ENCODE peak calls at places on chromosome 10, in four cellular contexts. Y is GM12878, V is HepG2, W is H1. P is an unnamed sample. For H3K4me1, the result is how much of the 10 kb centered on the place peaks cover.

GRCh38 chr10:4867520-4868356 is 41.7 kb downstream of the AKR1E2 start:
- DNase-seq in Y (no peak), V (no peak), W (no peak), P (peak)

GRCh38 chr10:124820121-124820520 is 18.5 kb downstream of the ABRAXAS2 start:
- DNase-seq in Y (no peak), V (no peak), W (no peak), P (no peak)

GRCh38 chr10:48273741-48274140 is 755 bp downstream of the FRMPD2 start:
- DNase-seq in Y (no peak), V (no peak), W (no peak), P (no peak)

GRCh38 chr10:69333205-69333604 is 54.9 kb downstream of the HK1 start:
- DNase-seq in Y (no peak), V (no peak), W (no peak), P (no peak)

GRCh38 chr10:87915406-87915805 is 52.0 kb downstream of the PTEN start:
- DNase-seq in Y (no peak), V (no peak), W (peak), P (no peak)

GRCh38 chr10:95260909-95261552 is 29.8 kb downstream of the PDLIM1 start:
- DNase-seq in Y (no peak), V (no peak), W (no peak), P (no peak)

GRCh38 chr10:117710181-117710798 is 167.7 kb downstream of the EMX2 start:
- DNase-seq in Y (no peak), V (no peak), W (no peak), P (peak)

GRCh38 chr10:102596506-102596971 is 47.7 kb upstream of the TRIM8 start:
- DNase-seq in Y (no peak), V (peak), W (no peak), P (peak)

GRCh38 chr10:127790165-127790564 is 53.2 kb downstream of the FOXI2 start:
- DNase-seq in Y (no peak), V (no peak), W (no peak), P (no peak)

GRCh38 chr10:112785089-112785488 is 165.0 kb upstream of the TCF7L2 start:
- DNase-seq in Y (no peak), V (no peak), W (no peak), P (no peak)

DNA sequence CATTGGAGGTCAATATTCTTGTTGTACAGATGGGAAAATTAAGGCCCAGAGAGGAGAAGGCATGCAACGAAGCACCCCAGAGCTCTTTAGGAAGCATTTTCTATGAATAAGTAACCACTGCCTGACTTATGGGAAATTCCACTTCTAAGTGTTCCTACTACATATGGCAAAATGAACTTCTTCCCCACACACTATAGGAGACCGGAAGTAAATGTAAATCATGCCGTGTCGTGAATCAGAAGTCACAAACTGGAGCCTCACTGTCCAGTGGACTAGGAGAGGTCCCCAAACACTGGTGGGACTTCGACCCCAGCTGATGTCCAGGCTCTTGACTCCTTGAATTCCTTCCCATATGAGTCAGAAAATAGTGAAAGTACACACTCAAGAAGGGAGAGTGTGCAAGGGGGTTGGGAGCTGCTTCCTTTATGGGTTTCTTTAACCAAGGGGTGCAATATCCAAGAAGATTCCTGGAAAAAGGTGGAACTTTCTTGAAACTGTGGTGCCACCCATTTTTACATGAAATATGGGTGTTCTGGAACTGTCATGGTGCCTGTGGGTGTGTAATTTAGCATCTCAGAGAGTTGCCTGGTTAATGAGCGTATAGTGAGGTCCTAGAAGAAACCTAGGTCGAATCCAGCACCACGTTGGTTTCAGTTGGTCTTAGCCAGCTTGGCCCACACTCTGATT is 6.7 kb downstream of the RASSF4 start:
- DNase-seq in Y (no peak), V (peak), W (no peak), P (no peak)
- TF ChIP-seq BRCA1 in Y (no peak), V (no peak), W (no peak), P (no peak)

GRCh38 chr10:90417466-90418210 is 440.2 kb downstream of the HTR7 start:
- DNase-seq in Y (no peak), V (no peak), W (no peak), P (no peak)
- H3K4me1 ChIP-seq in Y (under half), V (under half), W (under half), P (under half)

GRCh38 chr10:101467286-101467770 is 113.4 kb downstream of the BTRC start:
- DNase-seq in Y (peak), V (peak), W (no peak), P (peak)
- TF ChIP-seq BRCA1 in Y (no peak), V (no peak), W (no peak), P (no peak)

GRCh38 chr10:6050801-6051445 is 11.2 kb downstream of the IL2RA start:
- DNase-seq in Y (peak), V (peak), W (no peak), P (peak)

GRCh38 chr10:6048281-6049030 is 13.7 kb downstream of the IL2RA start:
- DNase-seq in Y (no peak), V (no peak), W (no peak), P (no peak)

GRCh38 chr10:6047326-6047611 is 14.9 kb downstream of the IL2RA start:
- DNase-seq in Y (no peak), V (no peak), W (no peak), P (no peak)

GRCh38 chr10:6047847-6048246 is 14.3 kb downstream of the IL2RA start:
- DNase-seq in Y (no peak), V (no peak), W (no peak), P (no peak)

GRCh38 chr10:6049031-6049400 is 13.2 kb downstream of the IL2RA start:
- DNase-seq in Y (no peak), V (no peak), W (no peak), P (no peak)
- H3K4me1 ChIP-seq in Y (half or more), V (under half), W (under half), P (under half)

GRCh38 chr10:31419394-31420063 is 100.5 kb downstream of the ZEB1 start:
- DNase-seq in Y (no peak), V (no peak), W (no peak), P (no peak)
- TF ChIP-seq BRCA1 in Y (no peak), V (no peak), W (no peak), P (no peak)

DNA sequence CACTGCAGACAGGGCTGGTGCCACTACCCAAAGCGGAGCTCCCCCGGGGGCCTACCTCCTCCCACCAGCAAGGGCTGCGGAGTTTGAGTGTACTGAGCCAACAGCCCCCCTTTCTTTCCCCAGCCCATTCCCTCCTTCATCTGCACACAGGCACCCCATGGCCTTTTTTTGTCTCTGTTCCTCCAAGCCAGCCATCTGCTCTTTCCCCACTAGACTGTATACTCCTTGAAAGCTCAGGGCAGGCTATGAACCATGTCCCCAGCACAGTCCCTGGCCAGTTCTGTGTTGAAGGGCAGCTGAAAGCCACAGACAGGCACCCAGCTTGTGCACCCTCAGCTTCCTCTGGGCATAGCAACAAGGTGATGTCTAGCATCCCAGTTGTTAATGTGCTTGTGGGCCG is 99.5 kb downstream of the ZMIZ1 start:
- DNase-seq in Y (no peak), V (no peak), W (no peak), P (no peak)
- H3K4me1 ChIP-seq in Y (under half), V (under half), W (under half), P (under half)

GRCh38 chr10:80157561-80157960 is 25.0 kb downstream of the PLAC9 start:
- DNase-seq in Y (no peak), V (no peak), W (no peak), P (no peak)

GRCh38 chr10:80154626-80154977 is 22.1 kb downstream of the PLAC9 start:
- DNase-seq in Y (no peak), V (no peak), W (no peak), P (no peak)

GRCh38 chr10:80155696-80156215 is 23.2 kb downstream of the PLAC9 start:
- DNase-seq in Y (no peak), V (no peak), W (no peak), P (no peak)

GRCh38 chr10:80154978-80155695 is 22.6 kb downstream of the PLAC9 start:
- DNase-seq in Y (no peak), V (no peak), W (no peak), P (no peak)

GRCh38 chr10:80156216-80156615 is 23.7 kb downstream of the PLAC9 start:
- DNase-seq in Y (no peak), V (no peak), W (no peak), P (no peak)
- TF ChIP-seq BRCA1 in Y (no peak), V (no peak), W (no peak), P (no peak)